ENCODE peak calls at places on chromosomes 2 and 18, in ten cellular contexts. Y is NCI-H1417; A is SW480; J is OCI-M1; F is foreskin fibroblast; L is Peyer's patch; G is iris pigment epithelial cell; U is stimulated activated CD4-positive, alpha-beta T cell treated with anti-CD3 and anti-CD28 coated beads, TNF-alpha, amount 100 ng/mL, for 48 hours; W is activated CD8-positive, alpha-beta memory T cell treated with anti-CD3 and anti-CD28 coated beads, Interleukin-2, amount 10 ng/mL, durations not matched to agents 7 days and 5 days; O is spleen. X is an unnamed sample.

GRCh38 chr2:132877923-132878322 is 207.9 kb upstream of the LYPD1 start:
- DNase-seq in Y (no peak), A (no peak), J (no peak), F (no peak), L (no peak), G (no peak), U (no peak), W (no peak), O (no peak), X (no peak)

GRCh38 chr2:218000137-218000536 is 2.7 kb downstream of the TNS1 start:
- DNase-seq in Y (no peak), A (no peak), J (no peak), F (peak), L (no peak), G (peak), U (no peak), W (no peak), O (no peak), X (no peak)

GRCh38 chr2:64404743-64405142 is 49.2 kb upstream of the LGALSL start:
- DNase-seq in Y (no peak), A (no peak), J (no peak), F (no peak), L (peak), G (peak), U (no peak), W (no peak), O (no peak), X (no peak)

GRCh38 chr2:101759162-101759561 is 61.7 kb downstream of the MAP4K4 start:
- DNase-seq in Y (no peak), A (no peak), J (no peak), F (peak), L (no peak), G (peak), U (no peak), W (no peak), O (no peak), X (no peak)

GRCh38 chr2:200467806-200468686 is 41.8 kb downstream of the KCTD18 start:
- DNase-seq in Y (no peak), A (no peak), J (no peak), F (no peak), L (no peak), G (no peak), U (no peak), W (peak), O (no peak), X (no peak)

GRCh38 chr2:221517362-221518121 is 54.6 kb downstream of the EPHA4 start:
- DNase-seq in Y (peak), A (peak), J (no peak), F (peak), L (peak), G (peak), U (peak), W (peak), O (peak), X (peak)

GRCh38 chr2:64522843-64523428 is 1.2 kb upstream of the AFTPH start:
- DNase-seq in Y (peak), A (peak), J (peak), F (peak), L (peak), G (peak), U (peak), W (peak), O (no peak), X (peak)

GRCh38 chr18:25016666-25017065 is 335.3 kb downstream of the ZNF521 start:
- DNase-seq in Y (no peak), A (no peak), J (no peak), F (no peak), L (no peak), G (no peak), U (no peak), W (no peak), O (no peak), X (no peak)

GRCh38 chr18:43606800-43607199 is 329.5 kb upstream of the SYT4 start:
- DNase-seq in Y (peak), A (no peak), J (no peak), F (no peak), L (no peak), G (no peak), U (no peak), W (no peak), O (no peak), X (no peak)

GRCh38 chr2:36835125-36835524 is 131.2 kb downstream of the STRN start:
- DNase-seq in Y (no peak), A (no peak), J (no peak), F (no peak), L (no peak), G (no peak), U (no peak), W (no peak), O (no peak), X (no peak)

GRCh38 chr2:53087282-53087882 is 680.2 kb upstream of the CHAC2 start:
- DNase-seq in Y (no peak), A (no peak), J (no peak), F (peak), L (no peak), G (peak), U (no peak), W (no peak), O (no peak), X (no peak)

GRCh38 chr2:165868211-165868610 is 74.2 kb upstream of the GALNT3 start:
- DNase-seq in Y (peak), A (no peak), J (no peak), F (no peak), L (no peak), G (peak), U (no peak), W (no peak), O (no peak), X (no peak)

GRCh38 chr2:177165103-177165583 is 47.5 kb upstream of the HNRNPA3 start:
- DNase-seq in Y (peak), A (peak), J (peak), F (no peak), L (peak), G (peak), U (no peak), W (no peak), O (no peak), X (no peak)